ENCODE peak calls at places on chromosomes 6 and 20, in eight cellular contexts. K, B, H, V, S, T, A and O are unnamed samples.

GRCh38 chr6:13524801-13525508 is 37.6 kb upstream of the GFOD1 start:
- DNase-seq in K (no peak), B (no peak), H (no peak), V (no peak), S (no peak), T (no peak), A (no peak), O (no peak)

GRCh38 chr6:152313542-152314482 is 323.4 kb downstream of the SYNE1 start:
- DNase-seq in K (no peak), B (peak), H (no peak), V (no peak), S (no peak), T (peak), A (peak), O (peak)

GRCh38 chr20:32796383-32797159 is 23.2 kb upstream of the MAPRE1 start:
- DNase-seq in K (no peak), B (no peak), H (no peak), V (no peak), S (no peak), T (no peak), A (no peak), O (peak)

GRCh38 chr6:273441-274111 is 18.7 kb upstream of the DUSP22 start:
- DNase-seq in K (no peak), B (no peak), H (no peak), V (no peak), S (no peak), T (no peak), A (peak), O (no peak)

GRCh38 chr20:63701329-63702035 is 5.0 kb downstream of the TNFRSF6B start:
- DNase-seq in K (no peak), B (no peak), H (no peak), V (no peak), S (no peak), T (no peak), A (no peak), O (no peak)

GRCh38 chr6:1970151-1970561 is 275.2 kb downstream of the GMDS start:
- DNase-seq in K (no peak), B (no peak), H (no peak), V (no peak), S (no peak), T (peak), A (no peak), O (no peak)

GRCh38 chr6:12097791-12098190 is 85.7 kb downstream of the HIVEP1 start:
- DNase-seq in K (no peak), B (no peak), H (no peak), V (no peak), S (no peak), T (peak), A (peak), O (peak)

GRCh38 chr6:167444602-167445346 is 119.9 kb downstream of the TTLL2 start:
- DNase-seq in K (no peak), B (no peak), H (no peak), V (no peak), S (no peak), T (no peak), A (no peak), O (no peak)

GRCh38 chr6:36912583-36912982 is 26.8 kb downstream of the C6orf89 start:
- DNase-seq in K (no peak), B (no peak), H (no peak), V (no peak), S (no peak), T (peak), A (peak), O (peak)

GRCh38 chr6:166258854-166259276 is 49.3 kb downstream of the PRR18 start:
- DNase-seq in K (no peak), B (no peak), H (no peak), V (peak), S (peak), T (no peak), A (no peak), O (no peak)

GRCh38 chr20:48171626-48172025 is 386.3 kb upstream of the SULF2 start:
- DNase-seq in K (no peak), B (no peak), H (no peak), V (no peak), S (no peak), T (no peak), A (no peak), O (no peak)

GRCh38 chr6:157751547-157752200 is 71.4 kb upstream of the SNX9 start:
- DNase-seq in K (no peak), B (no peak), H (no peak), V (no peak), S (no peak), T (no peak), A (no peak), O (no peak)

GRCh38 chr6:169654590-169655391 is 47.0 kb downstream of the WDR27 start:
- DNase-seq in K (peak), B (peak), H (no peak), V (peak), S (no peak), T (peak), A (peak), O (peak)

GRCh38 chr6:157823523-157824370 is 701 bp downstream of the SNX9 start:
- DNase-seq in K (peak), B (peak), H (peak), V (peak), S (peak), T (peak), A (peak), O (peak)

GRCh38 chr20:19726126-19726525 is 31.9 kb upstream of the RIN2 start:
- DNase-seq in K (no peak), B (no peak), H (no peak), V (no peak), S (no peak), T (peak), A (peak), O (peak)

GRCh38 chr20:49570161-49570827 is 2.4 kb upstream of the PTGIS start:
- DNase-seq in K (no peak), B (no peak), H (no peak), V (no peak), S (no peak), T (no peak), A (no peak), O (no peak)

GRCh38 chr20:36836591-36837329 is 39.2 kb upstream of the TLDC2 start:
- DNase-seq in K (peak), B (peak), H (peak), V (peak), S (peak), T (peak), A (peak), O (peak)

GRCh38 chr6:168711049-168711640 is 270.2 kb downstream of the SMOC2 start:
- DNase-seq in K (no peak), B (no peak), H (no peak), V (no peak), S (no peak), T (no peak), A (peak), O (no peak)

GRCh38 chr20:49323622-49324238 is 45.9 kb upstream of the ZNFX1 start:
- DNase-seq in K (no peak), B (peak), H (no peak), V (peak), S (no peak), T (peak), A (peak), O (peak)

GRCh38 chr20:57685134-57685851 is 24.5 kb downstream of the PMEPA1 start:
- DNase-seq in K (no peak), B (no peak), H (no peak), V (no peak), S (peak), T (no peak), A (no peak), O (no peak)

GRCh38 chr6:144952456-144953240 is 667.5 kb downstream of the UTRN start:
- DNase-seq in K (no peak), B (no peak), H (no peak), V (no peak), S (no peak), T (no peak), A (no peak), O (no peak)

GRCh38 chr6:2403546-2403945 is 158.1 kb upstream of the GMDS start:
- DNase-seq in K (no peak), B (no peak), H (no peak), V (no peak), S (no peak), T (no peak), A (no peak), O (no peak)

GRCh38 chr6:30555428-30556005 is 772 bp downstream of the GNL1 start:
- DNase-seq in K (peak), B (peak), H (peak), V (peak), S (peak), T (peak), A (peak), O (no peak)

GRCh38 chr6:145813285-145814034 is 1.1 kb downstream of the FBXO30 start:
- DNase-seq in K (no peak), B (peak), H (no peak), V (no peak), S (no peak), T (peak), A (peak), O (peak)

GRCh38 chr6:42564496-42564890 is 664 bp downstream of the UBR2 start:
- DNase-seq in K (no peak), B (no peak), H (no peak), V (no peak), S (no peak), T (no peak), A (no peak), O (peak)

GRCh38 chr6:42566614-42567208 is 2.9 kb downstream of the UBR2 start:
- DNase-seq in K (no peak), B (no peak), H (no peak), V (no peak), S (no peak), T (no peak), A (no peak), O (no peak)

GRCh38 chr6:42562788-42563187 is 1.0 kb upstream of the UBR2 start:
- DNase-seq in K (no peak), B (no peak), H (no peak), V (no peak), S (no peak), T (no peak), A (no peak), O (no peak)

GRCh38 chr6:42561986-42562385 is 1.8 kb upstream of the UBR2 start:
- DNase-seq in K (no peak), B (no peak), H (no peak), V (no peak), S (no peak), T (no peak), A (no peak), O (no peak)

GRCh38 chr6:42563697-42564495 is at the start of gene UBR2:
- DNase-seq in K (peak), B (peak), H (peak), V (peak), S (peak), T (peak), A (peak), O (peak)
- TF ChIP-seq CTCF in K (peak), B (peak), H (peak), V (peak), S (peak), T (peak), A (peak), O (peak)

GRCh38 chr6:128005009-128005408 is 104.2 kb upstream of the THEMIS start:
- DNase-seq in K (no peak), B (no peak), H (no peak), V (no peak), S (no peak), T (peak), A (peak), O (peak)

GRCh38 chr6:128007658-128008057 is 106.8 kb upstream of the THEMIS start:
- DNase-seq in K (no peak), B (no peak), H (no peak), V (no peak), S (no peak), T (no peak), A (no peak), O (no peak)
- TF ChIP-seq CTCF in K (no peak), B (no peak), H (no peak), V (no peak), S (no peak), T (no peak), A (no peak), O (no peak)

GRCh38 chr6:88367248-88367647 is 201.1 kb upstream of the CNR1 start:
- DNase-seq in K (no peak), B (no peak), H (no peak), V (no peak), S (no peak), T (no peak), A (no peak), O (no peak)

GRCh38 chr6:88374556-88374955 is 208.4 kb upstream of the CNR1 start:
- DNase-seq in K (no peak), B (no peak), H (no peak), V (no peak), S (no peak), T (no peak), A (no peak), O (no peak)

GRCh38 chr6:88370127-88370710 is 204.1 kb upstream of the CNR1 start:
- DNase-seq in K (no peak), B (no peak), H (no peak), V (no peak), S (no peak), T (no peak), A (no peak), O (no peak)

GRCh38 chr6:88368071-88368787 is 202.1 kb upstream of the CNR1 start:
- DNase-seq in K (no peak), B (no peak), H (no peak), V (no peak), S (no peak), T (no peak), A (peak), O (peak)

DNA sequence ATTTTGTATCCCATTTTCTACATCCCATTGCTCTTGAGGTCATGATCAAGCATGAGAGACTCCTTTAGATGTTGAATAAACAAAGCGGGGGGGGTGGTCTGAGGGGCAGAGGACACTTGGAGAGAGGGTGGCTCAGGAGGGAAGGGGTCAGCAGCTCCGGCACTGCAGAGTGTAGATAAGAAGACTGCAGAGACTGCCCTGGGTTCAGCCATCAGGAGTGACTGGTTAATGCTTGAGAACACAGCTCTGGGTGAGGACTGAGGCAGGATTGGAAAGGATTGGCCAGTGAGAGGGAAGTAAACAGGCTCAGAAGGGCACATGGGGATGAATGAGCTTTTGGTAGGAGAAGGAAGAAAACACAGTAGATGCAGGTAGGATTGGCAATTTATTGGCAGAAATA is 205.3 kb upstream of the CNR1 start:
- DNase-seq in K (no peak), B (no peak), H (no peak), V (no peak), S (no peak), T (no peak), A (no peak), O (no peak)
- TF ChIP-seq CTCF in K (no peak), B (no peak), H (no peak), V (no peak), S (no peak), T (no peak), A (no peak), O (no peak)

GRCh38 chr6:45714795-45715507 is 300.7 kb downstream of the CLIC5 start:
- DNase-seq in K (peak), B (peak), H (peak), V (peak), S (peak), T (peak), A (peak), O (peak)
- TF ChIP-seq CTCF in K (peak), B (peak), H (peak), V (peak), S (peak), T (peak), A (peak), O (peak)

GRCh38 chr6:54465649-54466300 is 157.5 kb downstream of the TINAG start:
- DNase-seq in K (no peak), B (no peak), H (no peak), V (no peak), S (no peak), T (no peak), A (no peak), O (no peak)
- TF ChIP-seq CTCF in K (no peak), B (no peak), H (no peak), V (no peak), S (no peak), T (no peak), A (no peak), O (no peak)

GRCh38 chr6:5766260-5766659 is 240.5 kb downstream of the NRN1 start:
- DNase-seq in K (no peak), B (no peak), H (no peak), V (no peak), S (no peak), T (no peak), A (no peak), O (no peak)
- TF ChIP-seq CTCF in K (no peak), B (peak), H (peak), V (no peak), S (peak), T (peak), A (peak), O (no peak)

DNA sequence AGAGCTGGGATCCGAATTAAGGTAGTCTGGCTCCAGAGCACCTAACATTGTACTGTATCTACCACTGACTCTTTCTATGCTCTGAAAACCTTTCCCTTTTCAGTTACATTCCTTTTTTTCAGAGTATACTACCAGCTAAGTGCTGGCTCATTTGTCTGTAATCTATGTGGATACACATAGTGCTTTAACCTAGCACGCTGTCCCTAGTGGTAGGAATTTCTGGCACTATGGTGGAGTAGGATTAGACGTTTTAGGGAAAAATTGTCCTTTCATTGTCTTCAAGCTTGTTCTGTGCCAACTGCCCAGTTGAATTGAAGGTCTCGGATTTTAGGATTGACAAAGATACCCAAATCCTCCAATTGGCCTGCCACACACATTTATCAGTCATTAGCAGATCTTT is 259.1 kb upstream of the FERMT1 start:
- DNase-seq in K (no peak), B (peak), H (peak), V (no peak), S (no peak), T (peak), A (peak), O (peak)
- TF ChIP-seq CTCF in K (peak), B (peak), H (peak), V (peak), S (no peak), T (peak), A (peak), O (peak)

GRCh38 chr6:31585531-31585930 is 546 bp upstream of the LST1 start:
- DNase-seq in K (no peak), B (no peak), H (peak), V (no peak), S (no peak), T (no peak), A (no peak), O (no peak)
- TF ChIP-seq CTCF in K (peak), B (peak), H (peak), V (no peak), S (no peak), T (peak), A (peak), O (peak)